ENCODE peak calls at places on chromosomes 6 and 20, in four cellular contexts. D is fibroblast of lung; C is endodermal cell; O is CD8-positive, alpha-beta T cell. K is an unnamed sample.

GRCh38 chr6:18088419-18089296 is 33.8 kb downstream of the NHLRC1 start:
- DNase-seq in D (no peak), C (no peak), O (no peak), K (no peak)

GRCh38 chr6:1312444-1313363 is 806 bp downstream of the FOXQ1 start:
- DNase-seq in C (peak; percentile 84), O (no peak), D (no peak), K (no peak)

GRCh38 chr6:24228681-24229255 is 102.8 kb downstream of the NRSN1 start:
- DNase-seq in D (peak; percentile 58), O (no peak), C (no peak), K (no peak)

GRCh38 chr20:25053207-25054132 is 4.5 kb downstream of the ACSS1 start:
- DNase-seq in C (peak; percentile 12), D (peak; percentile 51), O (no peak), K (no peak)

GRCh38 chr6:67558985-67559384 is 1076.1 kb upstream of the ADGRB3 start:
- DNase-seq in O (no peak), D (no peak), C (no peak), K (no peak)

GRCh38 chr6:136753624-136754023 is 38.7 kb downstream of the MAP3K5 start:
- DNase-seq in D (no peak), C (peak; percentile 42), O (peak; percentile 32), K (no peak)

GRCh38 chr6:87959083-87959482 is 88.6 kb upstream of the SPACA1 start:
- DNase-seq in D (no peak), C (no peak), O (no peak), K (no peak)

GRCh38 chr6:7245668-7246393 is 67.2 kb downstream of the SSR1 start:
- DNase-seq in D (no peak), O (no peak), C (peak; percentile 30), K (no peak)

GRCh38 chr6:107812370-107812769 is 11.7 kb downstream of the SCML4 start:
- DNase-seq in O (no peak), C (peak; percentile 12), D (no peak), K (no peak)

GRCh38 chr20:18783385-18783959 is 30.1 kb upstream of the SCP2D1 start:
- DNase-seq in D (no peak), O (no peak), C (no peak), K (no peak)

GRCh38 chr6:43011207-43011606 is 2.5 kb downstream of the MEA1 start:
- DNase-seq in O (no peak), D (no peak), C (peak; percentile 67), K (no peak)
- TF ChIP-seq CTCF in O (no peak), D (no peak), C (peak; percentile 48), K (no peak)

GRCh38 chr6:4775591-4776492 is at the start of gene CDYL:
- DNase-seq in C (peak; percentile 94), D (peak; percentile 89), O (peak; percentile 76), K (peak; percentile 91)
- TF ChIP-seq CTCF in C (peak; percentile 62), D (no peak), O (no peak), K (no peak)

DNA sequence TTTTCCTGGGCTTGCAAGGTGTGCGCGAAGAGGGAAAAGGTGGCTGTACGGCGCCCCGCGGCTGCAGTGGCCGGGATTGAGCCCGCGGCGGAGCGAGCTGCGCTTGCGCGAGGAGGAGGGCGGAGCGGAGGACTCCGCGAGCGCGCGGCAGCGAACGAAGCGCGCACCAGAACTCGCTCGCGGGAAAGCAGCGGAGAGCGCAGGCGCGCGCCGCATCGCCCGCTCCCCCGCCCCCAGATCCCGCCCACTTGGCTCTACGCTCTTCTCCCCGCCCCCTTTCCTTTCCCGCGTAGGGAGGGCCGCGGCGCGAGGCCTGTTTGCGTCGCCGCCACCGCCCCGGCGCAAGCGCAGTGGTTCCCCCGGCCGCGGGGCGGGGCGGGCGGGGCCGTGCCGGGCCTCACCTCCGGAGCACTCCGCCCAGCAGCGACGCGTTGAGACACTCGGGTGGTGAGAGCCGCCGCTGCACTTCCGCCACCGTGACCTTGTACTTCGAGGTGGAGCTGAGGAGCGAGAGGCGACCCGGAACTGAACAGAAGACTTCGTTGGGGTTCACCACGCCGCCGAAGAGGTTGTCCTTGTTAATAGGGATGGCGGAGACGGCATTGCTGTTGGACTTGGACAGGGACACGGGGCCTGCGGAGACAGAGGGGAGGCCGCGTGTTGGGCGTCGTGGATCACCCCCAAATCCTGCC is 10.6 kb downstream of the TFAP2A start:
- DNase-seq in O (peak; percentile 63), D (peak; percentile 92), C (peak; percentile 98), K (peak; percentile 94)
- TF ChIP-seq CTCF in O (no peak), D (peak; percentile 44), C (peak; percentile 66), K (peak; percentile 27)

GRCh38 chr6:93017213-93017612 is 402.1 kb downstream of the EPHA7 start:
- DNase-seq in D (peak; percentile 24), O (no peak), C (peak; percentile 77), K (no peak)
- TF ChIP-seq CTCF in D (no peak), O (no peak), C (peak; percentile 78), K (peak; percentile 7)

GRCh38 chr6:44028767-44029166 is 98.5 kb downstream of the MRPL14 start:
- DNase-seq in C (peak; percentile 40), D (no peak), O (no peak), K (no peak)
- TF ChIP-seq CTCF in C (peak; percentile 64), D (peak; percentile 38), O (no peak), K (peak; percentile 43)